ENCODE peak calls at places on chromosomes 11 and 22, in seven cellular contexts. K is heart right ventricle, M is heart left ventricle, G is HL-60, Q is mesendoderm, B is GM23338, R is brain microvascular endothelial cell. E is an unnamed sample. For H3K27me3, the result is how much of the 10 kb centered on the place peaks cover.

GRCh38 chr22:37884420-37884819 is 21.7 kb upstream of the MICALL1 start:
- DNase-seq in Q (no peak), B (no peak), R (no peak), M (no peak), G (no peak), K (no peak), E (no peak)

GRCh38 chr11:43736502-43737193 is 56.1 kb downstream of the HSD17B12 start:
- DNase-seq in K (no peak), Q (no peak), R (peak), G (no peak), M (no peak), B (no peak), E (no peak)

GRCh38 chr11:111565111-111565720 is 24.7 kb downstream of the LAYN start:
- DNase-seq in G (peak), R (peak), M (no peak), K (peak), Q (peak), B (peak), E (peak)

GRCh38 chr11:125451400-125452124 is 44.5 kb downstream of the FEZ1 start:
- DNase-seq in K (peak), M (no peak), G (no peak), B (peak), Q (peak), R (peak), E (no peak)

GRCh38 chr11:83364500-83365059 is 78.4 kb upstream of the CCDC90B start:
- DNase-seq in Q (peak), B (peak), R (no peak), K (no peak), M (no peak), G (no peak), E (peak)

GRCh38 chr11:46555269-46556054 is 38.4 kb downstream of the AMBRA1 start:
- DNase-seq in Q (no peak), K (no peak), M (no peak), B (no peak), R (peak), G (no peak), E (no peak)

GRCh38 chr11:121563003-121563402 is 110.2 kb upstream of the SORL1-AS1 start:
- DNase-seq in M (no peak), R (no peak), G (no peak), K (no peak), Q (no peak), B (no peak), E (no peak)

GRCh38 chr11:63817758-63818498 is 4.7 kb downstream of the SPINDOC start:
- DNase-seq in R (no peak), M (no peak), B (no peak), K (no peak), G (no peak), Q (no peak), E (no peak)

GRCh38 chr11:92324890-92325289 is 100.3 kb downstream of the FAT3 start:
- DNase-seq in Q (no peak), M (no peak), K (no peak), R (no peak), B (no peak), G (no peak), E (no peak)

GRCh38 chr11:71327156-71328085 is 75.0 kb upstream of the SHANK2 start:
- DNase-seq in B (no peak), M (no peak), R (no peak), G (no peak), Q (no peak), K (no peak), E (no peak)

GRCh38 chr11:10438451-10438850 is 16.6 kb upstream of the AMPD3 start:
- DNase-seq in K (no peak), Q (peak), M (no peak), G (no peak), B (no peak), R (peak), E (no peak)

GRCh38 chr11:2076441-2076840 is 62.7 kb downstream of the IGF2 start:
- DNase-seq in B (no peak), M (no peak), Q (no peak), K (no peak), R (no peak), G (no peak), E (no peak)

GRCh38 chr11:17760102-17761029 is 25.8 kb downstream of the KCNC1 start:
- DNase-seq in R (peak), B (peak), M (peak), G (no peak), Q (peak), K (peak), E (peak)

GRCh38 chr11:116852261-116853125 is 15.1 kb upstream of the APOA1 start:
- DNase-seq in R (no peak), K (no peak), B (no peak), G (no peak), Q (no peak), M (no peak), E (no peak)

GRCh38 chr11:44728491-44728910 is 1.7 kb downstream of the TSPAN18 start:
- DNase-seq in G (no peak), M (no peak), K (no peak), R (no peak), Q (peak), B (peak), E (no peak)

GRCh38 chr22:26949193-26949592 is 291.8 kb downstream of the MIAT start:
- DNase-seq in B (peak), K (no peak), M (no peak), R (peak), Q (peak), G (peak), E (no peak)

GRCh38 chr22:39414886-39415285 is 15.3 kb downstream of the TAB1 start:
- DNase-seq in R (no peak), K (peak), G (no peak), Q (no peak), M (no peak), B (no peak), E (no peak)

GRCh38 chr11:90218606-90219005 is 4.2 kb downstream of the CHORDC1 start:
- DNase-seq in M (no peak), K (peak), Q (peak), R (no peak), B (peak), G (no peak), E (no peak)

GRCh38 chr11:74322667-74323066 is 11.2 kb upstream of the P4HA3 start:
- DNase-seq in B (no peak), M (peak), Q (no peak), G (no peak), R (no peak), K (peak), E (no peak)

GRCh38 chr11:47980093-47980906 is at the start of gene PTPRJ:
- DNase-seq in K (peak), R (no peak), Q (peak), M (peak), B (peak), G (no peak), E (no peak)

GRCh38 chr11:19953909-19954308 is 206.4 kb downstream of the DBX1 start:
- DNase-seq in R (peak), B (peak), K (no peak), M (no peak), Q (peak), G (no peak), E (no peak)

GRCh38 chr11:118058311-118059230 is 18.3 kb upstream of the TMPRSS4 start:
- DNase-seq in R (no peak), B (no peak), G (no peak), M (no peak), K (no peak), Q (no peak), E (no peak)

GRCh38 chr11:115054541-115055538 is 376.5 kb downstream of the NXPE2 start:
- DNase-seq in Q (peak), G (no peak), R (no peak), B (no peak), K (peak), M (peak), E (no peak)

GRCh38 chr22:46379301-46379930 is 43.9 kb downstream of the TRMU start:
- DNase-seq in K (no peak), M (peak), B (no peak), Q (no peak), G (no peak), R (no peak), E (no peak)

GRCh38 chr11:46920709-46921108 is 2.4 kb upstream of the LRP4 start:
- DNase-seq in R (peak), K (no peak), B (no peak), Q (no peak), G (no peak), M (no peak), E (no peak)

GRCh38 chr22:22928666-22929380 is 41.2 kb downstream of the IGLL5 start:
- DNase-seq in Q (peak), G (peak), R (peak), M (peak), K (peak), B (no peak), E (no peak)

GRCh38 chr11:2717561-2717960 is 17.8 kb upstream of the KCNQ1OT1 start:
- DNase-seq in M (peak), R (no peak), G (no peak), K (peak), Q (no peak), B (no peak), E (no peak)

GRCh38 chr11:44016546-44017442 is 31.0 kb upstream of the ACCSL start:
- DNase-seq in G (no peak), M (no peak), Q (no peak), R (no peak), B (no peak), K (no peak), E (no peak)

GRCh38 chr11:110242188-110242587 is 54.2 kb downstream of the RDX start:
- DNase-seq in M (no peak), B (no peak), G (no peak), Q (no peak), R (no peak), K (no peak), E (no peak)

GRCh38 chr11:43830928-43831440 is 49.6 kb upstream of the ALKBH3 start:
- DNase-seq in Q (peak), R (peak), G (no peak), M (no peak), K (no peak), B (no peak), E (no peak)

GRCh38 chr11:74434528-74434927 is 32.8 kb downstream of the KCNE3 start:
- DNase-seq in B (no peak), M (no peak), K (no peak), G (no peak), R (no peak), Q (no peak), E (no peak)

GRCh38 chr22:19579113-19579811 is 55.1 kb upstream of the CLDN5 start:
- DNase-seq in R (no peak), G (no peak), Q (peak), B (no peak), M (no peak), K (no peak), E (no peak)

GRCh38 chr11:19853016-19853415 is 140.4 kb downstream of the NAV2 start:
- DNase-seq in R (peak), G (no peak), K (no peak), M (no peak), B (no peak), Q (no peak), E (no peak)

GRCh38 chr11:72585762-72586590 is 88.2 kb downstream of the PDE2A start:
- DNase-seq in R (peak), K (peak), M (peak), Q (peak), B (peak), G (peak), E (no peak)

GRCh38 chr22:49216579-49216978 is 611.1 kb downstream of the BRD1 start:
- DNase-seq in G (no peak), B (no peak), M (no peak), K (no peak), R (no peak), Q (no peak), E (no peak)

GRCh38 chr11:83448686-83449085 is 162.5 kb upstream of the CCDC90B start:
- DNase-seq in B (no peak), K (no peak), R (no peak), G (no peak), Q (no peak), M (no peak), E (no peak)

GRCh38 chr11:71402878-71403277 is 45.3 kb downstream of the DHCR7 start:
- DNase-seq in Q (no peak), G (no peak), B (no peak), M (no peak), R (no peak), K (no peak), E (no peak)

GRCh38 chr22:19974233-19974861 is 32.7 kb upstream of the TXNRD2 start:
- DNase-seq in M (no peak), R (peak), Q (peak), K (no peak), B (peak), G (no peak), E (peak)

GRCh38 chr11:3815882-3816281 is 7.5 kb downstream of the PGAP2 start:
- DNase-seq in K (no peak), R (no peak), B (no peak), Q (no peak), M (no peak), G (no peak), E (no peak)
- H3K4me3 ChIP-seq in K (no peak), R (no peak), B (no peak), Q (no peak), M (no peak), G (no peak), E (no peak)

GRCh38 chr11:129455756-129456436 is 80.2 kb downstream of the BARX2 start:
- DNase-seq in R (no peak), K (no peak), B (no peak), Q (no peak), G (no peak), M (no peak), E (no peak)
- H3K27ac ChIP-seq in R (no peak), K (no peak), B (no peak), Q (no peak), G (no peak), M (no peak), E (no peak)

DNA sequence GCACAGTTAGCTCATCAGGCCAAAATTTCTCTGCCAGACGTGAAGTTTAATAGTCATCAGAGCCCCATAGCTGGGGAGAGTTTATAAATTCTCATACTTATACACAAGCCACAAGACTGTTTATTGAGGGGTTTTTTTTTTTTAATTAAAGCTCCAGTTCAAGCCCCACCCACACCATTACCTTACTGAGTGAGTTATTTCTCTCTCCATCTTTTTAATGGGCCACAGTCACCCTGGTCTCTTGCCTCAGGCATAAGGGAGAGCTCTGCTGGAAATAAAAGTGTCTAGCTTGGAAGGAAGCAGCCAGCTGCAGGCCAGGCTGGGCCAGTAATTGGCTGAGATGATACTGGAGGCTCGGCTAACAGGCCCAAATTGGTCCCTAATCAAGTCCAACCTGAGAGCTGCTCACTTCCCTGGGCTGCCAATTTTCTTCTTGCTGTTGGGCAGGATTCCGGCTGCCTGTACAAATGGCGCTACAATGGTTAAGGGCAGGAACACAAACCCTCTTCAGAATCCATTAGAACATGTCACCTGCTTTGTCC is 174.1 kb downstream of the INSC start:
- DNase-seq in B (no peak), Q (no peak), M (no peak), R (no peak), G (no peak), K (no peak), E (no peak)
- H3K27me3 ChIP-seq in B (under half), Q (under half), M (under half), R (under half), G (under half), K (under half), E (under half)

GRCh38 chr11:134126197-134126822 is 57.4 kb downstream of the JAM3 start:
- DNase-seq in R (peak), M (no peak), Q (peak), G (no peak), B (peak), K (no peak), E (no peak)
- H3K4me3 ChIP-seq in R (no peak), M (no peak), Q (no peak), G (no peak), B (no peak), K (no peak), E (no peak)

GRCh38 chr11:85088286-85088685 is 538.9 kb downstream of the DLG2 start:
- DNase-seq in M (no peak), B (no peak), K (no peak), R (no peak), G (no peak), Q (no peak), E (no peak)
- H3K27ac ChIP-seq in M (no peak), B (no peak), K (no peak), R (no peak), G (no peak), Q (no peak), E (no peak)

GRCh38 chr11:119361961-119362725 is 15.6 kb upstream of the MFRP start:
- DNase-seq in G (no peak), R (no peak), M (peak), Q (no peak), K (no peak), B (no peak), E (no peak)
- H3K27me3 ChIP-seq in G (under half), R (under half), M (under half), Q (under half), K (under half), B (half or more), E (under half)

GRCh38 chr22:43923631-43924548 is at the start of gene PNPLA3:
- DNase-seq in K (peak), R (peak), M (peak), G (peak), Q (peak), B (peak), E (peak)

GRCh38 chr22:43931771-43932170 is 8.2 kb downstream of the PNPLA3 start:
- DNase-seq in K (no peak), Q (peak), M (no peak), R (no peak), B (no peak), G (no peak), E (no peak)

GRCh38 chr22:43926349-43926710 is 2.7 kb downstream of the PNPLA3 start:
- DNase-seq in K (no peak), R (no peak), B (no peak), M (no peak), G (no peak), Q (no peak), E (no peak)

GRCh38 chr22:43925433-43926348 is 2.1 kb downstream of the PNPLA3 start:
- DNase-seq in K (no peak), G (no peak), M (no peak), R (no peak), Q (peak), B (peak), E (no peak)

DNA sequence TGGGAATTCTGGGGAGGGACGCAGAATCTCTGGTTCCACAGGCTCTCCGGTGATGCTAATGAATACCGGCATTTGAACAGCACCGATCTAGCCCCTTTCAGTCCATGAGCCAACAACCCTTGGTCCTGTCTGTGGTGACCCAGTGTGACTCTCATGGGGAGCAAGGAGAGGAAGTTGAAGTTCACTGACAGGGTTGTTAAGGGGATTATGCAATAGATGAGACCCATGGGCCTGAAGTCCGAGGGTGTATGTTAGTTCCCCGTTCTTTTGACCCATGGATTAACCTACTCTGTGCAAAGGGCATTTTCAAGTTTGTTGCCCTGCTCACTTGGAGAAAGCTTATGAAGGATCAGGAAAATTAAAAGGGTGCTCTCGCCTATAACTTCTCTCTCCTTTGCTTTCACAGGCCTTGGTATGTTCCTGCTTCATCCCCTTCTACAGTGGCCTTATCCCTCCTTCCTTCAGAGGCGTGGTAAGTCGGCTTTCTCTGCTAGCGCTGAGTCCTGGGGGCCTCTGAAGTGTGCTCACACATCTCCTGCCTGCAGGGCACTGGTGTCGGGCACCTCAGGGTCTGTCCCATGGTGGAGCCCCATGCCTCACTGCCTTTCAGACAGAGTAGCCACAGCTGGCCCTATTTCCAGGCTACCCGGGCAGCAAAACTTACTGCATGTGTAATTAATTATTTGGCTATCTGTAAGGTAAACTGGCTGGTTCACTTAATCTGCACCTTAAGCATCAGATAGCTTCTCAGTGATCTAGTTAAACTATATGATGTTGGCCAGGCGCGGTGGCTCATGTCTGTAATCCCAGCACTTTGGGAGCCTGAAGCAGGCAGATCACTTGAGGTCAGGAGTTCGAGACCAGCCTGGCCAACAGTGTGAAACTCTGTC is 5.1 kb downstream of the PNPLA3 start:
- DNase-seq in R (no peak), B (no peak), M (no peak), G (peak), Q (no peak), K (no peak), E (no peak)
- H3K4me3 ChIP-seq in R (no peak), B (no peak), M (no peak), G (no peak), Q (no peak), K (no peak), E (no peak)

GRCh38 chr11:64903291-64903833 is 13.6 kb downstream of the ATG2A start:
- DNase-seq in Q (no peak), M (no peak), G (no peak), R (no peak), B (no peak), K (no peak), E (no peak)

GRCh38 chr11:64905516-64906313 is 11.3 kb downstream of the ATG2A start:
- DNase-seq in G (no peak), Q (no peak), K (no peak), R (no peak), B (no peak), M (peak), E (no peak)

GRCh38 chr11:64909653-64910343 is 7.2 kb downstream of the ATG2A start:
- DNase-seq in G (no peak), M (peak), B (no peak), Q (no peak), K (no peak), R (no peak), E (no peak)

GRCh38 chr11:64908766-64909165 is 8.2 kb downstream of the ATG2A start:
- DNase-seq in G (no peak), B (no peak), Q (no peak), R (no peak), K (no peak), M (no peak), E (no peak)

DNA sequence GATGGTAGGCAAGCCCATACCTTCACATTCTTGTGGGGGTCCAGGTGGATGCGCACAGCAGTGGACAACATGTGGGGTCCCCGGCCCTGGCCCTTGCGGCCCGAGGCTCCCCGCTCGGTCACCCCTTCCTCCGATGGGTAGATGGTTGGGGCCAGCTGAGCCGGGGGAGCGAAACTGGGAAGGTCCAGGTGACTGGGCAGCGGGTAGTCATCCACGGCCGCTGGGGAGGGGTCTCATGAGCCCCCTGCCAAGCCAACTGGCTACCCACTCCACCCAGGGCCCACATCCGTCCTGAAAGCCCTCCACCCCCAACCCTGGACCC is 10.7 kb downstream of the ATG2A start:
- DNase-seq in R (no peak), K (no peak), B (no peak), G (no peak), Q (no peak), M (peak), E (no peak)
- H3K27ac ChIP-seq in R (no peak), K (no peak), B (no peak), G (no peak), Q (no peak), M (no peak), E (no peak)

E was measured in iPS DF 6.9.